ENCODE peak calls at places on chromosomes 2 and 18, in eight cellular contexts. B, K, V, G, Z, E, S and R are unnamed samples.

GRCh38 chr2:5501807-5502206 is 190.4 kb upstream of the SOX11 start:
- DNase-seq in B (no peak), K (no peak), V (no peak), G (no peak), Z (no peak), E (no peak), S (no peak), R (no peak)

GRCh38 chr2:108637304-108637669 is 82.0 kb upstream of the RANBP2 start:
- DNase-seq in B (peak), K (no peak), V (no peak), G (peak), Z (no peak), E (no peak), S (no peak), R (no peak)

GRCh38 chr18:45920367-45920766 is 46.8 kb downstream of the EPG5 start:
- DNase-seq in B (peak), K (no peak), V (peak), G (peak), Z (peak), E (no peak), S (peak), R (peak)

GRCh38 chr2:109558076-109558882 is 55.5 kb downstream of the SEPTIN10 start:
- DNase-seq in B (peak), K (no peak), V (no peak), G (peak), Z (no peak), E (no peak), S (no peak), R (no peak)

GRCh38 chr2:120929829-120930228 is 194.2 kb downstream of the GLI2 start:
- DNase-seq in B (no peak), K (no peak), V (no peak), G (no peak), Z (no peak), E (no peak), S (no peak), R (no peak)

GRCh38 chr18:2547477-2548087 is 23.7 kb downstream of the METTL4 start:
- DNase-seq in B (peak), K (no peak), V (no peak), G (peak), Z (peak), E (peak), S (no peak), R (no peak)

GRCh38 chr2:71778514-71779305 is 325.3 kb downstream of the DYSF start:
- DNase-seq in B (no peak), K (no peak), V (no peak), G (no peak), Z (no peak), E (no peak), S (no peak), R (no peak)

GRCh38 chr2:112547333-112547732 is 5.1 kb downstream of the POLR1B start:
- DNase-seq in B (peak), K (no peak), V (no peak), G (peak), Z (no peak), E (no peak), S (no peak), R (no peak)

GRCh38 chr2:73588177-73588576 is 54.0 kb downstream of the NAT8 start:
- DNase-seq in B (peak), K (no peak), V (no peak), G (no peak), Z (peak), E (no peak), S (no peak), R (no peak)

GRCh38 chr2:233840520-233840919 is 13.8 kb downstream of the HJURP start:
- DNase-seq in B (no peak), K (no peak), V (peak), G (no peak), Z (no peak), E (no peak), S (no peak), R (no peak)

GRCh38 chr2:58641001-58641400 is 399.9 kb upstream of the FANCL start:
- DNase-seq in B (no peak), K (no peak), V (no peak), G (no peak), Z (no peak), E (no peak), S (no peak), R (no peak)

GRCh38 chr2:187434342-187434785 is 13.7 kb downstream of the CALCRL start:
- DNase-seq in B (no peak), K (no peak), V (no peak), G (peak), Z (no peak), E (no peak), S (no peak), R (no peak)